ENCODE peak calls at places on chromosomes 4 and X, in five cellular contexts. S, C, K, N and G are unnamed samples.

GRCh38 chr4:182289809-182290208 is 46.6 kb downstream of the TENM3 start:
- DNase-seq in S (no peak), C (no peak), K (no peak), N (no peak), G (no peak)

GRCh38 chr4:522438-522837 is 23.4 kb downstream of the PIGG start:
- DNase-seq in S (no peak), C (no peak), K (no peak), N (no peak), G (no peak)

GRCh38 chr4:36921474-36922220 is 322.9 kb upstream of the NWD2 start:
- DNase-seq in S (no peak), C (no peak), K (no peak), N (no peak), G (no peak)

GRCh38 chr4:76339364-76339763 is 32.8 kb downstream of the STBD1 start:
- DNase-seq in S (no peak), C (no peak), K (no peak), N (no peak), G (no peak)

GRCh38 chr4:76208005-76208765 is 5.4 kb downstream of the SCARB2 start:
- DNase-seq in S (peak; percentile 81), C (peak; percentile 71), K (no peak), N (no peak), G (no peak)

GRCh38 chr4:26105372-26105771 is 191.4 kb downstream of the SMIM20 start:
- DNase-seq in S (no peak), C (no peak), K (no peak), N (no peak), G (no peak)

GRCh38 chrX:111168314-111168713 is 72.3 kb downstream of the PAK3 start:
- DNase-seq in S (no peak), C (no peak), K (no peak), N (no peak), G (no peak)

GRCh38 chrX:94831364-94831763 is 1157.4 kb downstream of the FAM133A start:
- DNase-seq in S (no peak), C (no peak), K (no peak), N (no peak), G (no peak)

GRCh38 chr4:81194286-81194685 is 20.7 kb downstream of the PRKG2 start:
- DNase-seq in S (no peak), C (no peak), K (no peak), N (no peak), G (no peak)

GRCh38 chrX:79506001-79506400 is 138.9 kb upstream of the ITM2A start:
- DNase-seq in S (no peak), C (no peak), K (no peak), N (no peak), G (no peak)

GRCh38 chrX:18889346-18889745 is 94.6 kb downstream of the PHKA2 start:
- DNase-seq in S (no peak), C (no peak), K (no peak), N (no peak), G (no peak)

GRCh38 chr4:1563768-1564485 is 120.2 kb downstream of the FAM53A start:
- DNase-seq in S (no peak), C (no peak), K (no peak), N (peak; percentile 37), G (no peak)

GRCh38 chrX:6849711-6850415 is 297.6 kb upstream of the STS start:
- DNase-seq in S (no peak), C (no peak), K (no peak), N (no peak), G (no peak)

GRCh38 chr4:42104521-42104920 is 47.9 kb downstream of the BEND4 start:
- DNase-seq in S (no peak), C (no peak), K (no peak), N (no peak), G (no peak)

GRCh38 chr4:151561551-151562256 is 152.7 kb downstream of the FHIP1A start:
- DNase-seq in S (no peak), C (no peak), K (no peak), N (no peak), G (no peak)

GRCh38 chr4:84492737-84493091 is 6.4 kb downstream of the NKX6-1 start:
- DNase-seq in S (no peak), C (no peak), K (no peak), N (no peak), G (no peak)

GRCh38 chr4:125313497-125313896 is 1.3 kb upstream of the FAT4 start:
- DNase-seq in S (peak; percentile 45), C (no peak), K (no peak), N (no peak), G (peak; percentile 19)

GRCh38 chr4:55545681-55546632 is 752 bp downstream of the CLOCK start:
- DNase-seq in S (peak; percentile 59), C (peak; percentile 55), K (peak; percentile 61), N (peak; percentile 74), G (peak; percentile 58)

GRCh38 chrX:9890541-9891200 is 76.5 kb upstream of the CLDN34 start:
- DNase-seq in S (no peak), C (no peak), K (no peak), N (no peak), G (no peak)

GRCh38 chrX:15158736-15159406 is 111.0 kb downstream of the ASB9 start:
- DNase-seq in S (no peak), C (no peak), K (no peak), N (peak; percentile 42), G (peak; percentile 29)

GRCh38 chrX:103101280-103102042 is 8.5 kb upstream of the NXF3 start:
- DNase-seq in S (no peak), C (no peak), K (no peak), N (no peak), G (no peak)

DNA sequence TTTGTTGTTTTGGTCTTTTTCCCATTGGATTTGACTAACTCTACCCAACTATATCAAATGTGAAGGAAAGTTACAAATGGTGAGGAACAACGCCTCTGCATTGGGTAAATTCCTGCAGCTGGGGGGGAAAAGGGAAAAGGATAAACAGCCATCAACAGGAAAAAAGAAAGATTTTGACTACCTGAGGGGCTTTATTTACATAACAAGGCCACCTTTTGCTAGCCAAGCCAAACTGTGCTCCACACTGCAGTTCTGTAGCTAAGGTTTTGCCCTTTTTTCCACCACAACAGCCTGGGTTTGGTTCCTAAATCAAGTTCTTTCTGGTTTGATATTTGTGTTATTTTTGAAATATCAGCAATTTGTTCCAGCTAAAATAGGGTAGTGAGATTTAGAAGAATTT is 40.8 kb downstream of the RHOXF2B start:
- DNase-seq in S (no peak), C (no peak), K (no peak), N (no peak), G (no peak)
- H3K27ac ChIP-seq in S (no peak overlapping the region), C (no peak overlapping the region), K (no peak overlapping the region), N (no peak overlapping the region), G (no peak overlapping the region)

GRCh38 chr4:186458050-186458449 is 97.3 kb downstream of the MTNR1A start:
- DNase-seq in S (no peak), C (no peak), K (no peak), N (no peak), G (no peak)
- H3K27ac ChIP-seq in S (no peak overlapping the region), C (no peak overlapping the region), K (no peak overlapping the region), N (no peak overlapping the region), G (no peak overlapping the region)

GRCh38 chr4:140296871-140297570 is 76.4 kb upstream of the SCOC start:
- DNase-seq in S (no peak), C (no peak), K (no peak), N (no peak), G (no peak)
- H3K27ac ChIP-seq in S (no peak overlapping the region), C (no peak overlapping the region), K (no peak overlapping the region), N (no peak overlapping the region), G (no peak overlapping the region)

GRCh38 chrX:17038681-17039161 is 92.3 kb downstream of the REPS2 start:
- DNase-seq in S (no peak), C (no peak), K (no peak), N (no peak), G (no peak)
- H3K27ac ChIP-seq in S (no peak overlapping the region), C (no peak overlapping the region), K (no peak overlapping the region), N (no peak overlapping the region), G (no peak overlapping the region)

DNA sequence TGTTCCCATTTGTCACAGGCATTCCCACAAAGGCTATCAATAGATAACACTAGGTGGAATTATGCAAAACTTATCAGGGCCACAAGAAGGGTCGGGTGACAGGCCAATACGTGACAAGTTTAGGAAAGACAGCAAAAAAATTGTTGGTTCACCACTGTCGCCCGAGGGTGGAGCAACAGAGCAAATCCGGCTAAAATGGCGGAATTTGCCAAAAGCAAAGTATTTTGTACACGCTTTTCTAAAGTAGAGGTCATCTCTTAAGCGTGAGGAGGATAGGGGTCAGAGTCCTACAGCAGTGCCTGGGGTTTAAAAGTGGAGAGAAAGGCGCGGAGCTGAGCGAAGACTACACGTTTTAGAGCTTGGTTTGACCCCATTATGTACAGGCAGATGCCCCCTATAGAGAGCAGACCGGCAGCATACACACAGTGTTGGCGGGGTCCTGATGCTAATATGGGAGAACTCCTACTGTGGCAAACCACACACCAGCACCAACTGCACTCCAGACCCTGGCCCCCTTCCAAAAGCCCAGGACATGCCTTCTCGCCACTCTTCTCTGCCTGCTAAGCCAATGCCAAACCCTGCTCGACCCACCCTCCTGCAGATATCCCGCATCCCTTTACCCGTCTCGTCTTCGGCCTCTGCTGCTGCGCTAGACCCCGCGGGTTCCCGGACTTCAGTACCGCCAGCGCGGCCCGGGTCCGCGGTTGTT is 733 bp downstream of the CCNA2 start:
- DNase-seq in S (peak; percentile 10), C (no peak), K (peak; percentile 3), N (peak; percentile 46), G (peak; percentile 4)
- H3K27ac ChIP-seq in S (no peak overlapping the region), C (no peak overlapping the region), K (peak overlapping the region; percentile 47), N (peak overlapping the region; percentile 53), G (peak overlapping the region; percentile 57)

GRCh38 chr4:73573794-73574528 is 46.3 kb downstream of the RASSF6 start:
- DNase-seq in S (peak; percentile 80), C (peak; percentile 15), K (no peak), N (no peak), G (no peak)
- H3K27ac ChIP-seq in S (no peak overlapping the region), C (no peak overlapping the region), K (no peak overlapping the region), N (no peak overlapping the region), G (no peak overlapping the region)

DNA sequence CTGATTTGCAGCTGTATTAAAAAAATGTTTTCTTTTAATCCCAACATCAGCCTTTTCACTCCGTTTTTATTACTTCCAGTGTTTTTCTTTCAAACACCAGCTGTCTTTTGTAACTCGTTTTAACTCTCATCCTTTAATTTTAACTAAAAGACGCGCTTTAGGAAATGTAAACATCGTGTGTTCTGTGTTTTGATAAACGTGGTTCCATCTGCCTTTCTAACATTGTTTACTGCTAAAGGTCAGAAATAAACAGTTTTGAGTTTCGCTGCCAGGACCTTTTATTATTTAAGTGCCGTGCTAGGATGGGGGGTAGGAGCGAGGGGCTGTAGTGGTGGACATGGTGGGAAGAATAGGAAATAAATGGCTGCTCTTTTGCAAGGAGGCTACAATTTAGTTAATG is 1.5 kb downstream of the N4BP2 start:
- DNase-seq in S (no peak), C (no peak), K (no peak), N (no peak), G (no peak)
- H3K27ac ChIP-seq in S (peak overlapping the region; percentile 99), C (peak overlapping the region; percentile 95), K (peak overlapping the region; percentile 78), N (peak overlapping the region; percentile 75), G (peak overlapping the region; percentile 81)